ENCODE peak calls at places on chromosomes 2 and 18, in six cellular contexts. P, I, A, Z, H and E are unnamed samples.

GRCh38 chr2:223928113-223929006 is 16.8 kb downstream of the WDFY1 start:
- DNase-seq in P (no peak), H (no peak), A (no peak), Z (no peak), I (no peak), E (no peak)

GRCh38 chr18:28005164-28005563 is 171.8 kb downstream of the CDH2 start:
- DNase-seq in A (no peak), H (no peak), Z (no peak), P (no peak), I (no peak), E (no peak)

GRCh38 chr2:6645672-6646071 is 220.0 kb downstream of the CMPK2 start:
- DNase-seq in Z (no peak), I (no peak), A (no peak), H (no peak), P (no peak), E (no peak)

GRCh38 chr2:74102516-74102915 is 45.2 kb downstream of the BOLA3 start:
- DNase-seq in I (no peak), Z (no peak), A (no peak), P (no peak), H (no peak), E (no peak)

GRCh38 chr2:8606649-8607550 is 75.0 kb upstream of the ID2 start:
- DNase-seq in P (no peak), A (no peak), Z (no peak), H (no peak), I (no peak), E (no peak)

GRCh38 chr2:147173798-147174197 is 671.0 kb upstream of the ACVR2A start:
- DNase-seq in A (no peak), H (no peak), P (no peak), I (no peak), Z (no peak), E (no peak)

GRCh38 chr18:56638232-56639093 is at the start of gene TXNL1:
- DNase-seq in Z (peak), H (peak), I (peak), A (peak), P (peak), E (peak)

GRCh38 chr2:189836644-189837043 is 52.4 kb downstream of the PMS1 start:
- DNase-seq in Z (no peak), A (no peak), I (no peak), P (peak), H (no peak), E (no peak)

GRCh38 chr2:28894470-28895188 is at the start of gene WDR43:
- DNase-seq in I (peak), Z (peak), A (peak), H (peak), P (peak), E (peak)

GRCh38 chr18:75779910-75780309 is 352.4 kb upstream of the SMIM21 start:
- DNase-seq in P (no peak), I (no peak), A (no peak), H (no peak), Z (no peak), E (no peak)

GRCh38 chr18:13811993-13812392 is 12.0 kb upstream of the MC5R start:
- DNase-seq in P (no peak), A (no peak), H (no peak), I (no peak), Z (no peak), E (peak)

GRCh38 chr2:45874324-45874723 is 222.8 kb downstream of the PRKCE start:
- DNase-seq in I (no peak), A (peak), H (no peak), Z (no peak), P (no peak), E (no peak)

GRCh38 chr2:33077316-33077715 is 130.6 kb downstream of the LTBP1 start:
- DNase-seq in I (no peak), P (no peak), H (no peak), Z (no peak), A (no peak), E (no peak)

GRCh38 chr18:58862851-58863538 is 1.7 kb upstream of the ZNF532 start:
- DNase-seq in A (peak), Z (no peak), P (peak), H (peak), I (no peak), E (peak)

GRCh38 chr2:47024046-47024445 is 108.4 kb upstream of the MCFD2 start:
- DNase-seq in I (no peak), Z (no peak), H (no peak), P (no peak), A (no peak), E (no peak)

GRCh38 chr2:17877811-17878221 is 651 bp upstream of the KCNS3 start:
- DNase-seq in H (no peak), I (no peak), P (no peak), A (no peak), Z (no peak), E (no peak)

GRCh38 chr2:50449306-50449705 is 582.6 kb downstream of the NRXN1 start:
- DNase-seq in H (no peak), A (no peak), P (no peak), I (no peak), Z (no peak), E (no peak)

GRCh38 chr2:178874529-178875240 is 67.5 kb upstream of the TTN start:
- DNase-seq in A (no peak), Z (no peak), H (no peak), I (no peak), P (no peak), E (no peak)

GRCh38 chr2:197931661-197932312 is 127.4 kb downstream of the PLCL1 start:
- DNase-seq in Z (no peak), A (no peak), H (no peak), P (no peak), I (no peak), E (no peak)